ENCODE peak calls at places on chromosomes 1 and 21, in four cellular contexts. V is GM12878, E is A549, F is SK-N-SH. I is an unnamed sample.

GRCh38 chr1:107000907-107001306 is 55.6 kb upstream of the PRMT6 start:
- DNase-seq in V (no peak), E (no peak), F (no peak), I (no peak)

GRCh38 chr1:5747428-5748285 is 244.6 kb downstream of the NPHP4 start:
- DNase-seq in V (no peak), E (no peak), F (no peak), I (no peak)

GRCh38 chr21:38474124-38474523 is 24.2 kb downstream of the ERG start:
- DNase-seq in V (no peak), E (no peak), F (no peak), I (no peak)

GRCh38 chr1:74971982-74972381 is 162.2 kb upstream of the LHX8 start:
- DNase-seq in V (no peak), E (no peak), F (no peak), I (no peak)

GRCh38 chr1:39819091-39819812 is 30.6 kb upstream of the BMP8B start:
- DNase-seq in V (no peak), E (no peak), F (no peak), I (no peak)

GRCh38 chr1:116948642-116949041 is 38.9 kb downstream of the PTGFRN start:
- DNase-seq in V (no peak), E (no peak), F (no peak), I (no peak)

GRCh38 chr1:247079141-247079874 is 697 bp upstream of the ZNF670 start:
- DNase-seq in V (no peak), E (no peak), F (no peak), I (peak; percentile 88)

GRCh38 chr21:42097274-42097673 is 26.2 kb downstream of the UMODL1 start:
- DNase-seq in V (no peak), E (no peak), F (no peak), I (no peak)

GRCh38 chr1:221887091-221887746 is 145.3 kb upstream of the DUSP10 start:
- DNase-seq in V (no peak), E (peak; percentile 73), F (peak; percentile 12), I (peak; percentile 33)

GRCh38 chr1:33993301-33993700 is 129.4 kb downstream of the HMGB4 start:
- DNase-seq in V (no peak), E (no peak), F (no peak), I (no peak)

GRCh38 chr1:37233606-37234005 is 199.3 kb upstream of the GRIK3 start:
- DNase-seq in V (no peak), E (no peak), F (no peak), I (no peak)

GRCh38 chr1:9382923-9383491 is 90.3 kb downstream of the SPSB1 start:
- DNase-seq in V (no peak), E (no peak), F (no peak), I (no peak)

GRCh38 chr21:42562258-42562657 is 48.6 kb downstream of the SLC37A1 start:
- DNase-seq in V (no peak), E (no peak), F (no peak), I (peak; percentile 36)

GRCh38 chr1:53573931-53574330 is 114.7 kb downstream of the DMRTB1 start:
- DNase-seq in V (no peak), E (no peak), F (no peak), I (no peak)

GRCh38 chr1:6937048-6937447 is 151.8 kb downstream of the CAMTA1 start:
- DNase-seq in V (no peak), E (no peak), F (no peak), I (no peak)

GRCh38 chr1:201357636-201358348 is 19.7 kb downstream of the TNNT2 start:
- DNase-seq in V (no peak), E (no peak), F (no peak), I (no peak)

GRCh38 chr1:235074335-235075120 is 54.1 kb downstream of the TOMM20 start:
- DNase-seq in V (no peak), E (peak; percentile 40), F (peak; percentile 41), I (peak; percentile 75)

GRCh38 chr1:29964718-29965533 is 728.6 kb downstream of the PTPRU start:
- DNase-seq in V (no peak), E (no peak), F (no peak), I (no peak)

GRCh38 chr1:5501206-5501980 is 490.8 kb downstream of the NPHP4 start:
- DNase-seq in V (no peak), E (no peak), F (no peak), I (no peak)

GRCh38 chr1:187691439-187691838 is 862.7 kb downstream of the PLA2G4A start:
- DNase-seq in V (no peak), E (peak; percentile 33), F (no peak), I (peak; percentile 8)

GRCh38 chr1:150973826-150974579 is 632 bp downstream of the CERS2 start:
- DNase-seq in V (no peak), E (no peak), F (peak; percentile 83), I (no peak)

GRCh38 chr1:32335951-32336867 is at the start of gene MARCKSL1:
- DNase-seq in V (no peak), E (peak; percentile 43), F (peak; percentile 96), I (peak; percentile 63)

GRCh38 chr1:40799351-40799867 is 15.8 kb downstream of the KCNQ4 start:
- DNase-seq in V (no peak), E (no peak), F (no peak), I (no peak)

GRCh38 chr1:8651236-8651890 is 166.1 kb downstream of the RERE start:
- DNase-seq in V (no peak), E (no peak), F (no peak), I (no peak)

DNA sequence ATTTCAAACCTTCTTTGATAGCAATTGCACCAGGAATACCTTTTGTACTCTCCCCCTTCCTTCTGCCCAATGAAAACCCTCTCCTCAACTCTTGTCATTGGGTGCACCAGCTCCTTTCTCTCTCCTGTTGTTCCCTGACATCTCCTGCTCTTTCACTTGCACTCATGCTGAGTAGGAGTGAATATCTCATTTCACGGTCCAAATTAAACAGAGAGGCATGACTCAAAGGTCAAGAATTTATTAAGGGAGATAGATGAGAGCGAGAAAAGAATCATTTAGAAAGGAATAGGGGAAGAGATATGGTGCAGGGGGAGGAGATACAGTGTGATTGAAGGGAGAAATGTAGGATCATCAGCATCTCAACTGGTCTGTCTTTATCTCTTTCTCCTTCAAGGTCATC is 22.1 kb downstream of the AIM2 start:
- DNase-seq in V (no peak), E (no peak), F (no peak), I (no peak)
- TF ChIP-seq SMC3 in V (no peak), E (no peak), F (no peak), I (no peak)

DNA sequence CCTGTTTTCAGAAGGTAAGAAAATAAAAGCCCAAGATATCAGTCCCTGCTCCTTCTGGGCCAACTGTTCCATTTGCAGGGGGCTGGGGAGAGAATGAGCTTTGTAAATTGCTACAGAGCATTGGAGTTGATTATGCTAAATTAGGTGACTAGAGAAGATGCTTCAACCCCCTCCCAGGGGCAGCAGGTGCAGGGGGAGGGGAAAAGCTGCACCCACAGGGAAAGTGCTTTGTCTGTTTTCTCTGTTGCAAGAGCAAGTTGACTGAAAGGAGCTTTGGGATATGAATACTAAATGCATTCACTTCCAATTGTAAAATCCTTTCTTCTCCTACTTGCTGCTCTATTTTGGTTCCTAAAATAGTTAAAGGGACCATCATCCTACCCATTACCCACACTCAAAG is 16.5 kb upstream of the PIGM start:
- DNase-seq in V (no peak), E (no peak), F (no peak), I (no peak)
- TF ChIP-seq SMC3 in V (no peak), E (no peak), F (no peak), I (no peak)

GRCh38 chr1:225517221-225517620 is 89.4 kb upstream of the LBR start:
- DNase-seq in V (no peak), E (no peak), F (no peak), I (no peak)
- TF ChIP-seq SMC3 in V (no peak), E (no peak), F (no peak), I (no peak)

DNA sequence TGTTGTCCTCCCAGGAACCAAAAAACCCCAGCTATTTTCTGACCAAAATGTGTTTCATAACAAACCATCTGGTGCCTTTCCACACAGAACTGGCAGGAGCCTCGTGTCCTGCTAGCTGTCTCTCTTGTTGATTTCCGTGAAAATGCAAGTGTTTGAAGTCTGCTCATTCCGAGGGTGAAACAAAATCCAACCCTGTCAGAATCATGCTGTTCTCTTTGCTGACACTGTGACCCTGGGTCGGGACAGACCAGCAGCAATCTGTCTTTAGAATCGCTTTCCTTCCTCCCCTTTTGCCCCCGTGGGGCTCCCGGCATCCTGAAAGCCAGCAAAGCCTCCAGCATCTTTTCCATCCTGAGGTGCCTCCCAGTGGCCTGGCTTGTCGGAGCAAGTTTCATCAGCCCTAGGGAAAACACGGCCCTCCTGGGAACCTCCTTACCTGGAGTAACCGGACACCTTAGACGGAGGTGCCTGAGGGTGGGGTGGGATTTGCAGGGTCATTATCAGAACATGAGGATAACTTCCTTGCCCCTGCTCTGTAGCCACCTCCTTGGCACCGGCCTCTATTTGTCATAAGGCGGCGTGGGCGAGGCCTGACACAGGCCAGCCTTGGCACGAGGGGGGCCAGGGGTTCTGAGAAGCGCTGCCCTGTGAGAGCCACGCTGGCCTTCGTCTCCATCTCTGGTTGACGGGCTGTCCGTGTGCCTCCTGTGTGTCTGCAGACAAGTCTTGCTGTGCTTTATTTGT is 24.9 kb downstream of the LDLRAP1 start:
- DNase-seq in V (no peak), E (no peak), F (no peak), I (no peak)
- TF ChIP-seq SMC3 in V (no peak), E (no peak), F (no peak), I (no peak)

GRCh38 chr1:94069649-94070285 is 51.2 kb downstream of the ABCA4 start:
- DNase-seq in V (no peak), E (no peak), F (no peak), I (no peak)

GRCh38 chr1:94068096-94068830 is 52.7 kb downstream of the ABCA4 start:
- DNase-seq in V (no peak), E (peak; percentile 58), F (no peak), I (peak; percentile 95)

GRCh38 chr1:94067196-94067595 is 53.8 kb downstream of the ABCA4 start:
- DNase-seq in V (no peak), E (no peak), F (no peak), I (no peak)

GRCh38 chr1:94070746-94071318 is 50.1 kb downstream of the ABCA4 start:
- DNase-seq in V (no peak), E (no peak), F (peak; percentile 33), I (no peak)

GRCh38 chr1:94068831-94069648 is 51.9 kb downstream of the ABCA4 start:
- DNase-seq in V (no peak), E (peak; percentile 47), F (no peak), I (peak; percentile 87)
- TF ChIP-seq SMC3 in V (no peak), E (no peak), F (no peak), I (peak; percentile 3)

GRCh38 chr1:98794196-98794886 is 132.8 kb downstream of the SNX7 start:
- DNase-seq in V (peak; percentile 15), E (peak; percentile 21), F (peak; percentile 54), I (peak; percentile 42)
- TF ChIP-seq SMC3 in V (peak; percentile 68), E (peak; percentile 31), F (peak; percentile 83), I (peak; percentile 51)

DNA sequence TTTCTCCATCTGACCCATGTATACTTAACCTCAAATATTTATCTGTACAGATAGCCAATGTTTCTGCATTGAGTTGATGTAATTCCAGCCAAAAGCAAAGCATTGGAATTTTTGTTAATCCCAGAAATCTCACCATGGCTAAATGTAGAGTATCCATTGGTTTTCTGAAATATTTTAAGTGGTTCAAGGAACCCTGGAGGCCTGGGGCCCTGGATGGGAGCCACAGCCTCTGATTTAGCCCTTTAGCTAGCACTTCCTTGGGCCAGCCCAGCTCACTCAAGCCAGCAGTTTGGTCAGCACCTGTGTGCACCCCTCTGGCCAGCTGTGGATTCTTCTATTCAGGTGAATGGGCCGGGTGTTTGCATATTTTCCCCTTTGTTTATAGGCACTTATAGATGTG is 18.8 kb upstream of the EPS8L3 start:
- DNase-seq in V (no peak), E (no peak), F (no peak), I (no peak)
- TF ChIP-seq SMC3 in V (no peak), E (no peak), F (no peak), I (no peak)

I was measured in HepG2.